ENCODE peak calls at places on chromosomes 5 and 9, in nine cellular contexts. G, A, X, R, I, Z, K, V and P are unnamed samples.

GRCh38 chr5:111580956-111581355 is 68.6 kb upstream of the STARD4 start:
- DNase-seq in X (no peak), A (no peak), G (no peak), V (no peak), K (no peak), Z (no peak), R (no peak), I (no peak), P (no peak)

GRCh38 chr5:172891716-172892421 is 57.8 kb downstream of the ERGIC1 start:
- DNase-seq in Z (no peak), K (no peak), I (peak; percentile 91), R (peak; percentile 91), V (no peak), X (no peak), A (no peak), G (peak; percentile 84), P (no peak)

GRCh38 chr9:37466037-37466709 is 923 bp upstream of the ZBTB5 start:
- DNase-seq in K (peak; percentile 93), X (peak; percentile 90), G (peak; percentile 74), Z (peak; percentile 29), I (peak; percentile 94), A (peak; percentile 43), V (peak; percentile 82), R (peak; percentile 67), P (peak; percentile 43)

GRCh38 chr5:158928405-158928804 is 171.3 kb downstream of the EBF1 start:
- DNase-seq in A (no peak), X (no peak), Z (no peak), I (no peak), V (no peak), R (no peak), G (no peak), K (no peak), P (no peak)

GRCh38 chr9:124725068-124725452 is 46.1 kb downstream of the NR6A1 start:
- DNase-seq in K (no peak), G (no peak), X (no peak), V (peak; percentile 23), R (no peak), A (no peak), Z (no peak), I (no peak), P (no peak)

GRCh38 chr5:139482050-139482889 is at the start of gene STING1:
- DNase-seq in K (no peak), X (peak; percentile 96), G (peak; percentile 85), Z (no peak), A (peak; percentile 71), I (peak; percentile 92), R (peak; percentile 90), V (peak; percentile 89), P (peak; percentile 89)

GRCh38 chr5:180049357-180049673 is 22.2 kb downstream of the RNF130 start:
- DNase-seq in I (no peak), G (no peak), A (no peak), X (no peak), K (no peak), V (no peak), Z (no peak), R (no peak), P (no peak)

GRCh38 chr5:52554297-52554696 is 233.4 kb upstream of the ITGA1 start:
- DNase-seq in X (no peak), I (no peak), A (no peak), Z (no peak), G (no peak), K (no peak), R (no peak), V (no peak), P (no peak)

GRCh38 chr9:91101598-91102168 is 260.0 kb downstream of the AUH start:
- DNase-seq in K (peak; percentile 23), Z (no peak), V (peak; percentile 73), A (no peak), X (no peak), G (peak; percentile 45), R (no peak), I (no peak), P (no peak)

GRCh38 chr9:130150779-130151381 is 21.3 kb upstream of the NCS1 start:
- DNase-seq in X (peak; percentile 64), R (no peak), G (no peak), I (no peak), Z (no peak), K (no peak), A (peak; percentile 16), V (no peak), P (no peak)

GRCh38 chr5:115857621-115858349 is 16.1 kb downstream of the AP3S1 start:
- DNase-seq in X (no peak), I (no peak), Z (no peak), K (no peak), A (no peak), R (peak; percentile 72), G (no peak), V (no peak), P (no peak)

GRCh38 chr9:33318225-33318624 is 27.9 kb downstream of the NFX1 start:
- DNase-seq in V (no peak), I (no peak), R (no peak), Z (no peak), K (no peak), G (no peak), X (no peak), A (no peak), P (no peak)

GRCh38 chr5:77224672-77225355 is 14.3 kb downstream of the PDE8B start:
- DNase-seq in G (no peak), A (no peak), V (no peak), K (no peak), I (no peak), Z (no peak), R (no peak), X (peak; percentile 5), P (no peak)

GRCh38 chr9:128716581-128717254 is 7.2 kb downstream of the ZDHHC12 start:
- DNase-seq in K (no peak), R (no peak), X (no peak), V (peak; percentile 42), Z (no peak), A (no peak), I (no peak), G (peak; percentile 49), P (no peak)

GRCh38 chr9:36959681-36960574 is 74.1 kb downstream of the PAX5 start:
- DNase-seq in K (no peak), A (no peak), G (no peak), V (no peak), R (no peak), I (no peak), Z (no peak), X (no peak), P (no peak)

GRCh38 chr9:110768887-110769286 is 100.3 kb downstream of the MUSK start:
- DNase-seq in I (no peak), A (no peak), R (no peak), X (no peak), K (no peak), G (no peak), Z (no peak), V (no peak), P (no peak)

GRCh38 chr9:120733190-120733589 is 18.9 kb upstream of the MEGF9 start:
- DNase-seq in X (no peak), Z (no peak), V (no peak), I (no peak), A (no peak), R (no peak), K (no peak), G (peak; percentile 55), P (no peak)

GRCh38 chr9:110842169-110842568 is 173.6 kb downstream of the MUSK start:
- DNase-seq in G (no peak), I (no peak), X (no peak), K (peak; percentile 46), Z (no peak), V (no peak), A (peak; percentile 40), R (no peak), P (no peak)

GRCh38 chr5:159878988-159879471 is 37.3 kb upstream of the ADRA1B start:
- DNase-seq in X (peak; percentile 16), A (no peak), R (no peak), Z (no peak), V (peak; percentile 56), I (peak; percentile 89), K (peak; percentile 80), G (peak; percentile 40), P (no peak)

GRCh38 chr9:4832786-4833579 is 40.2 kb downstream of the RCL1 start:
- DNase-seq in K (no peak), Z (no peak), X (peak; percentile 79), A (peak; percentile 94), G (no peak), V (no peak), R (peak; percentile 98), I (no peak), P (no peak)

GRCh38 chr5:160269017-160269416 is 39.7 kb downstream of the FABP6 start:
- DNase-seq in I (peak; percentile 90), V (peak; percentile 71), Z (no peak), X (no peak), G (peak; percentile 73), R (peak; percentile 83), K (no peak), A (no peak), P (peak; percentile 52)

GRCh38 chr5:86407711-86408110 is 210.0 kb upstream of the COX7C start:
- DNase-seq in X (no peak), A (no peak), G (no peak), R (no peak), V (no peak), I (no peak), Z (no peak), K (no peak), P (no peak)
- TF ChIP-seq POLR2AphosphoS5 in X (no peak), A (no peak), G (no peak), R (no peak), V (no peak), I (no peak), Z (no peak), K (no peak), P (no peak)

GRCh38 chr9:107566596-107566995 is 77.0 kb upstream of the KLF4 start:
- DNase-seq in Z (no peak), I (no peak), X (no peak), K (no peak), G (no peak), R (no peak), V (no peak), A (no peak), P (no peak)

DNA sequence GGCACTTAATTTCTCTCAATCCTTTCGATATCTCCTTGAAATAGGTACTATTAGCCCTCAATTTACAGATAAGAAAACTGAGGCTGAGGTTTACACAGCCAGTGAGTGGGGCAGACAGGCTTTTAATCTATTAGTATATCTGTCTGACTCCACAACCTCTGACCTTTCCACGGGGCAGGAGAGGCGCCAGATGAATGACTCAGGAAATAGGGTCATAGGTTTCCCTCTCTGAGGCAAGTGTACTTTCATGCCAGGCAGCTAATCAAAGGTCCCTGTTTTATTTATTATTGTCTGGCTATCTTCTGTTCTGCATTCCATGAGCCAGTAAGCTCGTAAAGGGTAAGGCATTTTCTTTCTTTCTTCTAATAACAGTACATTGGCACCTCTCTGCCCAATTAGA is 79.6 kb upstream of the KLF4 start:
- DNase-seq in Z (no peak), I (no peak), G (no peak), X (no peak), R (peak; percentile 13), V (peak; percentile 20), K (no peak), A (no peak), P (no peak)
- TF ChIP-seq POLR2AphosphoS5 in Z (no peak), I (no peak), G (peak; percentile 17), X (no peak), R (no peak), V (no peak), K (no peak), A (no peak), P (no peak)

GRCh38 chr5:125486634-125487033 is 740.2 kb upstream of the ZNF608 start:
- DNase-seq in R (peak; percentile 35), K (no peak), X (no peak), Z (no peak), V (no peak), G (no peak), I (no peak), A (no peak), P (no peak)
- TF ChIP-seq POLR2AphosphoS5 in R (no peak), K (no peak), X (no peak), Z (no peak), V (no peak), G (no peak), I (no peak), A (no peak), P (no peak)

GRCh38 chr5:90424245-90424644 is 14.7 kb upstream of the CETN3 start:
- DNase-seq in X (no peak), Z (no peak), V (no peak), A (no peak), K (no peak), R (no peak), I (no peak), G (no peak), P (no peak)
- TF ChIP-seq POLR2AphosphoS5 in X (no peak), Z (no peak), V (no peak), A (no peak), K (no peak), R (no peak), I (no peak), G (no peak), P (no peak)